ENCODE peak calls at places on chromosomes 4 and X, in nine cellular contexts. Z is left ventricle myocardium inferior, O is cardiac muscle cell, H is mucosa of descending colon, N is endodermal cell, I is mammary epithelial cell, D is AG04450, A is psoas muscle, Y is uterus. C is an unnamed sample. For H3K9me3, the result is how much of the 10 kb centered on the place peaks cover.

GRCh38 chr4:123673971-123674370 is 277.4 kb downstream of the SPRY1 start:
- DNase-seq in Z (no peak), O (no peak), H (no peak), N (no peak), I (peak), D (no peak), A (no peak), Y (no peak), C (no peak)

GRCh38 chr4:182246401-182247205 is 3.4 kb downstream of the TENM3 start:
- DNase-seq in Z (no peak), O (peak), H (no peak), N (no peak), I (peak), D (no peak), A (no peak), Y (no peak), C (no peak)

GRCh38 chrX:133561251-133561650 is 146.0 kb upstream of the GPC4 start:
- DNase-seq in Z (no peak), O (no peak), H (no peak), N (no peak), I (no peak), D (no peak), A (no peak), Y (no peak), C (no peak)

GRCh38 chr4:118774989-118775388 is 60.9 kb downstream of the SEC24D start:
- DNase-seq in Z (no peak), O (no peak), H (no peak), N (no peak), I (peak), D (no peak), A (no peak), Y (no peak), C (no peak)

GRCh38 chr4:152294331-152294730 is 241.6 kb downstream of the FBXW7 start:
- DNase-seq in Z (no peak), O (no peak), H (no peak), N (no peak), I (no peak), D (no peak), A (no peak), Y (no peak), C (no peak)

GRCh38 chr4:145564540-145564939 is 54.6 kb upstream of the MMAA start:
- DNase-seq in Z (no peak), O (no peak), H (no peak), N (no peak), I (no peak), D (no peak), A (no peak), Y (no peak), C (no peak)

GRCh38 chr4:5224340-5224739 is 173.1 kb downstream of the STK32B start:
- DNase-seq in Z (no peak), O (no peak), H (no peak), N (no peak), I (no peak), D (no peak), A (no peak), Y (no peak), C (no peak)

GRCh38 chr4:110132822-110133719 is 65.3 kb downstream of the ELOVL6 start:
- DNase-seq in Z (no peak), O (no peak), H (peak), N (peak), I (no peak), D (no peak), A (no peak), Y (no peak), C (no peak)

GRCh38 chr4:95153182-95153581 is 395.4 kb downstream of the BMPR1B start:
- DNase-seq in Z (no peak), O (peak), H (no peak), N (no peak), I (no peak), D (no peak), A (no peak), Y (no peak), C (no peak)

GRCh38 chr4:115121351-115122043 is 8.1 kb upstream of the NDST4 start:
- DNase-seq in Z (no peak), O (no peak), H (no peak), N (no peak), I (no peak), D (no peak), A (no peak), Y (no peak), C (no peak)

GRCh38 chrX:153744210-153745066 is 19.6 kb upstream of the PLXNB3 start:
- DNase-seq in Z (no peak), O (no peak), H (peak), N (peak), I (no peak), D (no peak), A (no peak), Y (peak), C (peak)

GRCh38 chr4:141391771-141392170 is 171.1 kb downstream of the ZNF330 start:
- DNase-seq in Z (no peak), O (no peak), H (no peak), N (no peak), I (peak), D (no peak), A (no peak), Y (no peak), C (no peak)

GRCh38 chr4:140653718-140654515 is 85.2 kb upstream of the UCP1 start:
- DNase-seq in Z (no peak), O (peak), H (no peak), N (no peak), I (no peak), D (no peak), A (no peak), Y (no peak), C (no peak)

GRCh38 chrX:43716696-43717095 is 60.6 kb downstream of the MAOA start:
- DNase-seq in Z (no peak), O (no peak), H (no peak), N (no peak), I (peak), D (no peak), A (no peak), Y (no peak), C (no peak)

GRCh38 chrX:111411591-111412371 is at the start of gene DCX:
- DNase-seq in Z (no peak), O (no peak), H (no peak), N (peak), I (no peak), D (no peak), A (no peak), Y (no peak), C (no peak)

GRCh38 chr4:2482693-2483092 is 13.8 kb downstream of the RNF4 start:
- DNase-seq in Z (peak), O (peak), H (no peak), N (no peak), I (no peak), D (no peak), A (peak), Y (peak), C (peak)

GRCh38 chr4:122542411-122543236 is 78.2 kb downstream of the IL21 start:
- DNase-seq in Z (no peak), O (peak), H (no peak), N (no peak), I (peak), D (peak), A (no peak), Y (no peak), C (no peak)

GRCh38 chr4:8400641-8401325 is 39.7 kb downstream of the ACOX3 start:
- DNase-seq in Z (no peak), O (no peak), H (no peak), N (no peak), I (no peak), D (no peak), A (no peak), Y (no peak), C (no peak)

GRCh38 chr4:108877821-108878220 is 115.0 kb upstream of the ETNPPL start:
- DNase-seq in Z (no peak), O (no peak), H (no peak), N (no peak), I (no peak), D (no peak), A (no peak), Y (no peak), C (no peak)

GRCh38 chr4:138734746-138735145 is 280.8 kb upstream of the NOCT start:
- DNase-seq in Z (no peak), O (peak), H (no peak), N (no peak), I (no peak), D (peak), A (no peak), Y (no peak), C (no peak)

GRCh38 chrX:17839269-17839668 is 21.8 kb downstream of the RAI2 start:
- DNase-seq in Z (no peak), O (no peak), H (no peak), N (peak), I (no peak), D (no peak), A (no peak), Y (no peak), C (no peak)

GRCh38 chrX:115642895-115643530 is 82.0 kb downstream of the PLS3 start:
- DNase-seq in Z (no peak), O (peak), H (no peak), N (peak), I (peak), D (peak), A (no peak), Y (peak), C (peak)

GRCh38 chrX:16528620-16529019 is 121.3 kb upstream of the S100G start:
- DNase-seq in Z (no peak), O (no peak), H (no peak), N (no peak), I (no peak), D (no peak), A (no peak), Y (no peak), C (no peak)

GRCh38 chr4:153257151-153257620 is 52.9 kb downstream of the TRIM2 start:
- DNase-seq in Z (no peak), O (peak), H (no peak), N (peak), I (no peak), D (peak), A (no peak), Y (peak), C (no peak)

GRCh38 chr4:170127758-170128157 is 38.0 kb upstream of the AADAT start:
- DNase-seq in Z (no peak), O (no peak), H (no peak), N (no peak), I (no peak), D (no peak), A (no peak), Y (no peak), C (no peak)

GRCh38 chr4:114087596-114088230 is 108.3 kb upstream of the ARSJ start:
- DNase-seq in Z (no peak), O (peak), H (no peak), N (no peak), I (no peak), D (peak), A (no peak), Y (no peak), C (no peak)

GRCh38 chrX:135170877-135171519 is at the start of gene CT55:
- DNase-seq in Z (no peak), O (no peak), H (no peak), N (peak), I (no peak), D (no peak), A (no peak), Y (no peak), C (peak)

GRCh38 chrX:10133980-10134676 is 22.6 kb upstream of the CLCN4 start:
- DNase-seq in Z (no peak), O (no peak), H (no peak), N (no peak), I (no peak), D (no peak), A (no peak), Y (no peak), C (no peak)

GRCh38 chr4:115374621-115375020 is 261.2 kb upstream of the NDST4 start:
- DNase-seq in Z (no peak), O (no peak), H (no peak), N (no peak), I (peak), D (no peak), A (no peak), Y (no peak), C (no peak)

GRCh38 chr4:123023647-123024046 is 101.2 kb upstream of the NUDT6 start:
- DNase-seq in Z (no peak), O (no peak), H (no peak), N (no peak), I (no peak), D (no peak), A (no peak), Y (no peak), C (no peak)

GRCh38 chr4:1491630-1492457 is 85.6 kb upstream of the NKX1-1 start:
- DNase-seq in Z (no peak), O (no peak), H (no peak), N (peak), I (no peak), D (no peak), A (peak), Y (peak), C (no peak)

GRCh38 chr4:129455462-129455861 is 359.5 kb downstream of the C4orf33 start:
- DNase-seq in Z (no peak), O (peak), H (no peak), N (no peak), I (no peak), D (no peak), A (no peak), Y (no peak), C (no peak)

GRCh38 chr4:108850407-108850709 is 87.5 kb upstream of the ETNPPL start:
- DNase-seq in Z (no peak), O (no peak), H (no peak), N (no peak), I (no peak), D (no peak), A (no peak), Y (no peak), C (no peak)

GRCh38 chr4:16641971-16642370 is 256.5 kb downstream of the LDB2 start:
- DNase-seq in Z (no peak), O (peak), H (no peak), N (no peak), I (no peak), D (no peak), A (no peak), Y (no peak), C (no peak)

GRCh38 chr4:680931-681645 is 6.7 kb downstream of the MYL5 start:
- DNase-seq in Z (peak), O (peak), H (peak), N (peak), I (no peak), D (no peak), A (peak), Y (peak), C (no peak)

GRCh38 chr4:139560396-139561084 is 4.5 kb upstream of the SETD7 start:
- DNase-seq in Z (no peak), O (no peak), H (no peak), N (peak), I (no peak), D (no peak), A (no peak), Y (peak), C (peak)

DNA sequence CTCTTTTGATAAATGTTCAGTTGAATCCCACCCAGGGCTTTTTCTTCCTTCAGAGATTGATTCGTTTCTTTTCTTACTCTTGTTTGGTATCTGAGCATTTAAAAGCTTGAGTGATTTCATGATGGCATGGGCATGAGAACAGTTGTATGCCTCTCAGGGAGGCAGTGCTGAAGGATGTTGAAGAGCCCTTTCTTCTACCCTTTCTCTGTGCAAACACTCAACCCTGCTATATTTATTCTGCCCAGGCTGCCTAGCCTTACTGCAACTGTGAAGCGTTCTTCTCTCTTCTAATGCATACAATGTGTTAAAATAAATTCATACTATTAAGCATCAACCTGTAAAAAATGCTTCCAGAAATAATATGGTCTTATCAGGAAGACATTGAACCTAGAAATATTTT is 367.6 kb upstream of the LCORL start:
- DNase-seq in Z (no peak), O (no peak), H (no peak), N (no peak), I (no peak), D (no peak), A (no peak), Y (no peak), C (no peak)
- H3K9me3 ChIP-seq in Z (under half), O (under half), H (under half), N (under half), I (under half), D (under half), A (under half), Y (under half), C (under half)

GRCh38 chr4:24615977-24616376 is 31.6 kb upstream of the DHX15 start:
- DNase-seq in Z (no peak), O (no peak), H (no peak), N (no peak), I (no peak), D (no peak), A (no peak), Y (no peak), C (no peak)

GRCh38 chr4:24613474-24613873 is 29.1 kb upstream of the DHX15 start:
- DNase-seq in Z (no peak), O (no peak), H (no peak), N (no peak), I (no peak), D (no peak), A (no peak), Y (no peak), C (no peak)

GRCh38 chr4:24614881-24615280 is 30.5 kb upstream of the DHX15 start:
- DNase-seq in Z (no peak), O (no peak), H (no peak), N (no peak), I (no peak), D (no peak), A (no peak), Y (no peak), C (no peak)

GRCh38 chr4:24607338-24607737 is 23.0 kb upstream of the DHX15 start:
- DNase-seq in Z (no peak), O (peak), H (no peak), N (no peak), I (no peak), D (peak), A (no peak), Y (no peak), C (no peak)

DNA sequence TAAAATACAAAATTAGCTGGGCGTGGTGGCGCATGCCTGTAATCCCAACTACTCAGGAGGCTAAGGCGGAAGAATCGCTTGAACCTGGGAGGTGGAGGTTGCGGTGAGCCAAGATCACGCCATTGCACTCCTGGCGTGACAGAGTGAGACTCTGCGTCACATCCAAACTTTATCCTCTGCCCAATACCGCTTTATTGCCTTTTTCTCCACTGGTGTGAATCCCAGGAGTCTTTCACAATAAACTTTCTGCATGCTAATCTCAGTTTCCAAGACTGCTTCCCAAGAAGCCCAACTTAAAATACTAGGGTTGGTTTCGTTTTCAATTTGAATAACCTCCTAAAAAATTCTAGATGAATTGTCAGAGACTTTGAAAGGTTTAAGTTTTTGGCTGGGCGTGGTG is 27.2 kb upstream of the DHX15 start:
- DNase-seq in Z (no peak), O (peak), H (no peak), N (no peak), I (no peak), D (no peak), A (no peak), Y (no peak), C (no peak)
- H3K4me3 ChIP-seq in Z (no peak), O (no peak), H (no peak), N (no peak), I (no peak), D (no peak), A (no peak), Y (no peak), C (no peak)

DNA sequence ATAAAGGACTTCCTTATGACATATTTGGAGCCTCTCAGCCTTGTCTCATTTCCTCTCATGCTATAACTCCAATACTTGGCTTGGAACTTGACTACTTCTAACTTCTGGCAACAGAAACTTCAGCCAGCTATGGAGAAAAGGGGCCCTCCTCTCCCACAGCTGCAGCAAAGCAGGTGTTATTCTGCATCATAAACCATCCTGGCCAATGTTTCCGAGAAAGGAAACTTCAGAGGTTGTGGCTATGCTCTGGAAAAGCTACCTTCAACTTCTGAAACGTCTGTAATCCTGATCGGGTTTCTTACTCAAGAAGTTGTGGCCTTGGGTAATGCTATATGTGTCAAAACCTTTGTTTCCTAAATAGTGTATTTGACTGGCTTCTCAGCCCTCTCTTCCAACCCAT is 109.5 kb upstream of the CDX4 start:
- DNase-seq in Z (no peak), O (no peak), H (no peak), N (no peak), I (no peak), D (no peak), A (no peak), Y (no peak), C (no peak)
- TF ChIP-seq CTCF in Z (no peak), O (no peak), H (no peak), N (no peak), I (no peak), D (no peak), A (no peak), Y (no peak), C (no peak)

DNA sequence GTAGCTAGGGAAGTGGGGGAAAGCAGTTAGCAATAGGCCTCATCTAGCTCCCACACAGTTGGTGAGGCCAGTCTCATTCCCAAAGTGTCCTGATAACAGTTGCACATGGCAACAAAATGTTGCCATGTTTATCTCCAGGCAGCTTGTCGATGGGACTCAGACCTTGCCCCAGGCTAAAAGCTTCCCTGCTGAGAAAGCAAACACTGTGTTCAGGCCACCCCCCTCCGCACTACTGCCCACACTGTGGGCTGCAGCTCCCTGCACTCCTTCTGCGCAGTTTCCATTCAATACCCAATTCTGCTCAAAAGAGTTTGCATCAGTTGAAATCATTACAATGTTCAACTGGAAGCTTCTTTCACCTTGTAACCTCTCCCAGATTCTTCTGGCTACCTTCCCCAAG is 287.8 kb upstream of the GK2 start:
- DNase-seq in Z (no peak), O (no peak), H (no peak), N (no peak), I (no peak), D (no peak), A (no peak), Y (no peak), C (no peak)
- H3K9me3 ChIP-seq in Z (under half), O (under half), H (under half), N (under half), I (under half), D (under half), A (under half), Y (under half), C (under half)

GRCh38 chrX:151697537-151697936 is 2.3 kb downstream of the PRRG3 start:
- DNase-seq in Z (no peak), O (peak), H (no peak), N (no peak), I (no peak), D (no peak), A (no peak), Y (peak), C (no peak)

GRCh38 chrX:151692825-151693224 is 2.4 kb upstream of the PRRG3 start:
- DNase-seq in Z (no peak), O (no peak), H (no peak), N (no peak), I (no peak), D (no peak), A (no peak), Y (no peak), C (no peak)

GRCh38 chrX:151694661-151695582 is at the start of gene PRRG3:
- DNase-seq in Z (no peak), O (no peak), H (no peak), N (peak), I (no peak), D (no peak), A (no peak), Y (peak), C (peak)

GRCh38 chrX:151694121-151694520 is 1.1 kb upstream of the PRRG3 start:
- DNase-seq in Z (no peak), O (no peak), H (no peak), N (no peak), I (no peak), D (no peak), A (no peak), Y (no peak), C (no peak)

GRCh38 chrX:151695583-151695930 is 299 bp downstream of the PRRG3 start:
- DNase-seq in Z (no peak), O (no peak), H (no peak), N (no peak), I (no peak), D (no peak), A (no peak), Y (no peak), C (no peak)
- H3K4me3 ChIP-seq in Z (peak), O (peak), H (no peak), N (peak), I (no peak), D (no peak), A (peak), Y (peak), C (peak)